ENCODE peak calls at places on chromosome 10, in five cellular contexts. One of them, this sample, is unnamed.

GRCh38 chr10:93080350-93081046 is 6.8 kb downstream of the CYP26A1 start:
- DNase-seq in mesenchymal stem cell: peak
- DNase-seq in H9: peak
- DNase-seq in H1: peak
- DNase-seq in trophoblast cell: no peak
- DNase-seq in this sample: no peak

GRCh38 chr10:116063107-116063506 is 209.9 kb downstream of the GFRA1 start:
- DNase-seq in mesenchymal stem cell: no peak
- DNase-seq in H9: no peak
- DNase-seq in H1: no peak
- DNase-seq in trophoblast cell: no peak
- DNase-seq in this sample: no peak

GRCh38 chr10:7411671-7412481 is 1.0 kb upstream of the SFMBT2 start:
- DNase-seq in mesenchymal stem cell: no peak
- DNase-seq in H9: peak
- DNase-seq in H1: peak
- DNase-seq in trophoblast cell: no peak
- DNase-seq in this sample: no peak

GRCh38 chr10:29857843-29858242 is 201.5 kb downstream of the JCAD start:
- DNase-seq in mesenchymal stem cell: no peak
- DNase-seq in H9: no peak
- DNase-seq in H1: no peak
- DNase-seq in trophoblast cell: no peak
- DNase-seq in this sample: no peak

GRCh38 chr10:80506836-80507483 is 30.7 kb upstream of the SH2D4B start:
- DNase-seq in mesenchymal stem cell: no peak
- DNase-seq in H9: no peak
- DNase-seq in H1: no peak
- DNase-seq in trophoblast cell: no peak
- DNase-seq in this sample: no peak

GRCh38 chr10:129848571-129849451 is 115.3 kb downstream of the EBF3 start:
- DNase-seq in mesenchymal stem cell: no peak
- DNase-seq in H9: peak
- DNase-seq in H1: no peak
- DNase-seq in trophoblast cell: no peak
- DNase-seq in this sample: no peak

GRCh38 chr10:84837041-84837766 is 508.8 kb downstream of the CCSER2 start:
- DNase-seq in mesenchymal stem cell: no peak
- DNase-seq in H9: no peak
- DNase-seq in H1: no peak
- DNase-seq in trophoblast cell: no peak
- DNase-seq in this sample: no peak

GRCh38 chr10:51251110-51251509 is 176.8 kb downstream of the PRKG1 start:
- DNase-seq in mesenchymal stem cell: peak
- DNase-seq in H9: no peak
- DNase-seq in H1: no peak
- DNase-seq in trophoblast cell: no peak
- DNase-seq in this sample: no peak

GRCh38 chr10:104806791-104807190 is 165.7 kb downstream of the SORCS3 start:
- DNase-seq in mesenchymal stem cell: no peak
- DNase-seq in H9: no peak
- DNase-seq in H1: no peak
- DNase-seq in trophoblast cell: no peak
- DNase-seq in this sample: no peak

GRCh38 chr10:25338271-25338670 is 163.5 kb downstream of the GPR158 start:
- DNase-seq in mesenchymal stem cell: no peak
- DNase-seq in H9: no peak
- DNase-seq in H1: no peak
- DNase-seq in trophoblast cell: no peak
- DNase-seq in this sample: no peak

GRCh38 chr10:7824251-7824650 is 5.9 kb downstream of the TAF3 start:
- DNase-seq in mesenchymal stem cell: no peak
- DNase-seq in H9: no peak
- DNase-seq in H1: no peak
- DNase-seq in trophoblast cell: no peak
- DNase-seq in this sample: no peak

GRCh38 chr10:61000769-61001730 is 57.1 kb upstream of the RHOBTB1 start:
- DNase-seq in mesenchymal stem cell: peak
- DNase-seq in H9: peak
- DNase-seq in H1: peak
- DNase-seq in trophoblast cell: peak
- DNase-seq in this sample: peak

GRCh38 chr10:88152720-88153119 is 289.3 kb downstream of the PTEN start:
- DNase-seq in mesenchymal stem cell: peak
- DNase-seq in H9: no peak
- DNase-seq in H1: no peak
- DNase-seq in trophoblast cell: peak
- DNase-seq in this sample: no peak

GRCh38 chr10:79331709-79332108 is 15.6 kb upstream of the PPIF start:
- DNase-seq in mesenchymal stem cell: peak
- DNase-seq in H9: no peak
- DNase-seq in H1: no peak
- DNase-seq in trophoblast cell: peak
- DNase-seq in this sample: no peak

GRCh38 chr10:87519582-87519981 is 14.9 kb downstream of the MINPP1 start:
- DNase-seq in mesenchymal stem cell: no peak
- DNase-seq in H9: no peak
- DNase-seq in H1: no peak
- DNase-seq in trophoblast cell: no peak
- DNase-seq in this sample: no peak

GRCh38 chr10:89301721-89302445 is at the start of gene IFIT2:
- DNase-seq in mesenchymal stem cell: peak
- DNase-seq in H9: no peak
- DNase-seq in H1: no peak
- DNase-seq in trophoblast cell: peak
- DNase-seq in this sample: no peak

GRCh38 chr10:132377326-132377725 is 19.7 kb upstream of the PWWP2B start:
- DNase-seq in mesenchymal stem cell: no peak
- DNase-seq in H9: no peak
- DNase-seq in H1: no peak
- DNase-seq in trophoblast cell: no peak
- DNase-seq in this sample: no peak

GRCh38 chr10:8331896-8332729 is 277.6 kb downstream of the GATA3 start:
- DNase-seq in mesenchymal stem cell: peak
- DNase-seq in H9: peak
- DNase-seq in H1: peak
- DNase-seq in trophoblast cell: no peak
- DNase-seq in this sample: peak

GRCh38 chr10:32960022-32960421 is 2.0 kb upstream of the ITGB1 start:
- DNase-seq in mesenchymal stem cell: no peak
- DNase-seq in H9: no peak
- DNase-seq in H1: no peak
- DNase-seq in trophoblast cell: no peak
- DNase-seq in this sample: no peak

GRCh38 chr10:115093286-115093775 is at the start of gene ATRNL1:
- DNase-seq in mesenchymal stem cell: peak
- DNase-seq in H9: no peak
- DNase-seq in H1: peak
- DNase-seq in trophoblast cell: no peak
- DNase-seq in this sample: peak

GRCh38 chr10:84191106-84191505 is 3.2 kb upstream of the CDHR1 start:
- DNase-seq in mesenchymal stem cell: no peak
- DNase-seq in H9: no peak
- DNase-seq in H1: no peak
- DNase-seq in trophoblast cell: no peak
- DNase-seq in this sample: no peak

GRCh38 chr10:24886281-24886680 is 66.1 kb downstream of the PRTFDC1 start:
- DNase-seq in mesenchymal stem cell: no peak
- DNase-seq in H9: no peak
- DNase-seq in H1: no peak
- DNase-seq in trophoblast cell: peak
- DNase-seq in this sample: no peak

GRCh38 chr10:70843776-70844489 is 28.2 kb downstream of the SGPL1 start:
- DNase-seq in mesenchymal stem cell: no peak
- DNase-seq in H9: no peak
- DNase-seq in H1: no peak
- DNase-seq in trophoblast cell: no peak
- DNase-seq in this sample: no peak

GRCh38 chr10:33241351-33241750 is 93.1 kb downstream of the NRP1 start:
- DNase-seq in mesenchymal stem cell: no peak
- DNase-seq in H9: no peak
- DNase-seq in H1: no peak
- DNase-seq in trophoblast cell: no peak
- DNase-seq in this sample: no peak

GRCh38 chr10:6516277-6516676 is 63.8 kb downstream of the PRKCQ start:
- DNase-seq in mesenchymal stem cell: no peak
- DNase-seq in H9: peak
- DNase-seq in H1: no peak
- DNase-seq in trophoblast cell: no peak
- DNase-seq in this sample: no peak

GRCh38 chr10:76581685-76582084 is 1055.9 kb downstream of the KCNMA1 start:
- DNase-seq in mesenchymal stem cell: no peak
- DNase-seq in H9: no peak
- DNase-seq in H1: no peak
- DNase-seq in trophoblast cell: no peak
- DNase-seq in this sample: no peak

GRCh38 chr10:69914373-69915268 is 112.9 kb downstream of the COL13A1 start:
- DNase-seq in mesenchymal stem cell: peak
- DNase-seq in H9: peak
- DNase-seq in H1: peak
- DNase-seq in trophoblast cell: peak
- DNase-seq in this sample: peak

GRCh38 chr10:102729090-102730026 is 14.4 kb upstream of the WBP1L start:
- DNase-seq in mesenchymal stem cell: peak
- DNase-seq in H9: peak
- DNase-seq in H1: peak
- DNase-seq in trophoblast cell: peak
- DNase-seq in this sample: peak

GRCh38 chr10:99612167-99612831 is 7.9 kb downstream of the SLC25A28 start:
- DNase-seq in mesenchymal stem cell: peak
- DNase-seq in H9: peak
- DNase-seq in H1: no peak
- DNase-seq in trophoblast cell: peak
- DNase-seq in this sample: peak

GRCh38 chr10:71698737-71699136 is 20.8 kb downstream of the C10orf105 start:
- DNase-seq in mesenchymal stem cell: no peak
- DNase-seq in H9: no peak
- DNase-seq in H1: no peak
- DNase-seq in trophoblast cell: no peak
- DNase-seq in this sample: no peak

GRCh38 chr10:62045765-62046521 is 144.4 kb downstream of the ARID5B start:
- DNase-seq in mesenchymal stem cell: peak
- DNase-seq in H9: no peak
- DNase-seq in H1: no peak
- DNase-seq in trophoblast cell: peak
- DNase-seq in this sample: peak

GRCh38 chr10:21257919-21258318 is 267.6 kb downstream of the SKIDA1 start:
- DNase-seq in mesenchymal stem cell: peak
- DNase-seq in H9: no peak
- DNase-seq in H1: no peak
- DNase-seq in trophoblast cell: peak
- DNase-seq in this sample: no peak

DNA sequence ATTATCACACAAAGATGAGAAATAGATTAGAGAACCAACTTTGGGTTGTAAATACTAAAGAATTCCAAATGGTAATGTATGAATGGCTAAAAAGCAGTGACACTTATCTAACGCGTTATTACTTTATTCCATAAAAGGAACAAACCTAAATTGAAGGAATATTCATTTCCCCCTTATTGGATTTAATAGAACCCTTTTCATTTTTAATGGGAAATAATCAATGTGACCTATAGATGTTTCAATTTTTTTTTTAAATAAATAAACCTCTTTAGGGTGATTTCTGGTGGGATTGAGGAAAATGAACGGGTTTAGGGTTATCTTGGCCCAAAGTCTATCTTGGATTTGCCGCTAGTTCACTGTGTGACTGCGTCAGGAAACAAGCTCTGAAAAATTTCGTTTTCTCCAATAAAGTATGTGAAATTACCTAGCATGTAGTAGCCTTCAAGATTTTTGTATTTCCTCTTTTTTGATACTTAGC is 1.9 kb upstream of the ACBD5 start:
- DNase-seq in mesenchymal stem cell: no peak
- DNase-seq in H9: no peak
- DNase-seq in H1: no peak
- DNase-seq in trophoblast cell: no peak
- DNase-seq in this sample: no peak
- H3K4ac ChIP-seq in mesenchymal stem cell: no peak
- H3K4ac ChIP-seq in H9: no peak
- H3K4ac ChIP-seq in H1: no peak
- H3K4ac ChIP-seq in trophoblast cell: no peak
- H3K4ac ChIP-seq in this sample: no peak

DNA sequence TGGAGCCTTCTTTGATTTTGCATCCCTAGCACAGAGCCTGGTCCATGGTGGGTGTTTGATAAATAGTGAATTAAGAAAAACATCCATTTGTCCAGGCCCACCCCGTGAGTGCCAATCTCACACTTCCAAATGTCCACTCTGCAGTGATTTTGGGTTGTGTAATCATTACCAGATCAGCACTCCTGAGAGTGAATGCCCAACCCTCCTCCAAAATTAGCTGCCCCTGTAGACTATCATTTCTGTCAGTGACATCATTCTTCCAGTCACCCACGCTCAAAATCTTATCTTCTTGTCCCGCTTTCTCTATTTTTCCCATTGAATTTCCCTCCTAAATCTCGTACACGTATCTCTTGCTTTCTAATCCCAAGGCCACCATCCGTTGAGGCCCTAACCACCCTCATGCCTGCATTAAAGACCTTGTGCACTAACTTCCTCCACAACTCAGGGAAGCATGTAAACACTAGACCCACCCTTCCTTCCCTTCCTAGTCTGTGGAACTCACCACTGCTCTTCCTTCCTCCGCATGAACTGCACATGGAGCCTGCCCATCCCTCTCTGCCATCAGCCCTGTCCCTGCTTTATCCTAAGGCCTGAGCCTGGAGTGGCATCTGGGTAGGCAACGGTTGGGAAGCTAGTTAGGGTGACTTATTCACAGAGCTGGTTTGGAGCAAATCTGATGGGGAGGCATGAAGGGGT is 32.8 kb downstream of the PIK3AP1 start:
- DNase-seq in mesenchymal stem cell: no peak
- DNase-seq in H9: no peak
- DNase-seq in H1: no peak
- DNase-seq in trophoblast cell: no peak
- DNase-seq in this sample: no peak
- H2BK12ac ChIP-seq in mesenchymal stem cell: no peak
- H2BK12ac ChIP-seq in H9: no peak
- H2BK12ac ChIP-seq in H1: no peak
- H2BK12ac ChIP-seq in trophoblast cell: no peak
- H2BK12ac ChIP-seq in this sample: no peak

GRCh38 chr10:44913312-44914079 is 2.4 kb downstream of the TMEM72 start:
- DNase-seq in mesenchymal stem cell: peak
- DNase-seq in H9: no peak
- DNase-seq in H1: no peak
- DNase-seq in trophoblast cell: no peak
- DNase-seq in this sample: no peak
- H3K4me2 ChIP-seq in mesenchymal stem cell: no peak
- H3K4me2 ChIP-seq in H9: no peak
- H3K4me2 ChIP-seq in H1: no peak
- H3K4me2 ChIP-seq in trophoblast cell: no peak
- H3K4me2 ChIP-seq in this sample: no peak

DNA sequence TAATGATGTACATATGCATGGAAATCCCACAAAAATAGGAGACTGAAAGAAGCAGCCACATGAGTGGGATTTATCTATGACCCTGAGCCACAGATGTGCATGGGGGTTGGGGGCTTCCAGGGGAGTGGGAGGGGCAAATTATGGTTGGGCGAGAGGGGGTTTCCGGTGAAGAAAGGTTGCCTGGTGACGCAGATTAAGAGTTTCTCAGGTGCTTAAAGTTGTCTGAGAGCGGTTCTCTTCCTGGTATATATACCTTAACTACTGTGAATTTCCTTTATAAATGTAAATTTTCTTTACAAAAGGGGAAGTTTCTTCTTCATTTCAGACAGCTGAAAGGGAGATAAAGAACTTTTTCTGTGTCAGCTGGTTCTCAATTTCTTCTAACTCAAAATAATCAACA is 273.7 kb upstream of the PITRM1 start:
- DNase-seq in mesenchymal stem cell: no peak
- DNase-seq in H9: no peak
- DNase-seq in H1: no peak
- DNase-seq in trophoblast cell: no peak
- DNase-seq in this sample: no peak
- H3K4ac ChIP-seq in mesenchymal stem cell: no peak
- H3K4ac ChIP-seq in H9: no peak
- H3K4ac ChIP-seq in H1: no peak
- H3K4ac ChIP-seq in trophoblast cell: no peak
- H3K4ac ChIP-seq in this sample: no peak

This sample was measured in neuronal stem cell.